ENCODE peak calls at places on chromosomes 16 and 17, in nine cellular contexts. G, Y, Q, P, W, E, B, K and O are unnamed samples.

GRCh38 chr17:77423589-77424451 is 283.1 kb downstream of the SEC14L1 start:
- DNase-seq in G (no peak), Y (peak; percentile 83), Q (no peak), P (no peak), W (no peak), E (peak; percentile 95), B (no peak), K (no peak), O (no peak)

GRCh38 chr17:37605813-37606505 is 3.3 kb downstream of the SYNRG start:
- DNase-seq in G (no peak), Y (no peak), Q (no peak), P (no peak), W (no peak), E (no peak), B (peak; percentile 7), K (peak; percentile 62), O (no peak)

GRCh38 chr16:68382296-68382718 is 66.0 kb downstream of the SMPD3 start:
- DNase-seq in G (no peak), Y (no peak), Q (peak; percentile 47), P (peak; percentile 68), W (no peak), E (no peak), B (no peak), K (peak; percentile 58), O (no peak)

GRCh38 chr17:61414141-61414935 is 14.7 kb downstream of the TBX2 start:
- DNase-seq in G (no peak), Y (peak; percentile 52), Q (no peak), P (no peak), W (no peak), E (no peak), B (no peak), K (no peak), O (no peak)

GRCh38 chr17:50060951-50061712 is 5.2 kb downstream of the ITGA3 start:
- DNase-seq in G (no peak), Y (no peak), Q (no peak), P (no peak), W (no peak), E (peak; percentile 92), B (no peak), K (no peak), O (no peak)

GRCh38 chr17:27741361-27741861 is 58.9 kb downstream of the NOS2 start:
- DNase-seq in G (no peak), Y (no peak), Q (no peak), P (no peak), W (no peak), E (no peak), B (no peak), K (no peak), O (no peak)

GRCh38 chr16:8727084-8727590 is 52.7 kb downstream of the ABAT start:
- DNase-seq in G (no peak), Y (no peak), Q (no peak), P (no peak), W (no peak), E (no peak), B (no peak), K (no peak), O (no peak)

GRCh38 chr17:5282639-5283217 is 644 bp downstream of the RABEP1 start:
- DNase-seq in G (no peak), Y (no peak), Q (no peak), P (peak; percentile 12), W (no peak), E (no peak), B (peak; percentile 23), K (no peak), O (no peak)

GRCh38 chr16:58460219-58460610 is 39.7 kb upstream of the NDRG4 start:
- DNase-seq in G (no peak), Y (no peak), Q (no peak), P (no peak), W (no peak), E (no peak), B (no peak), K (no peak), O (no peak)

GRCh38 chr17:68437979-68438877 is 19.1 kb downstream of the WIPI1 start:
- DNase-seq in G (no peak), Y (no peak), Q (no peak), P (peak; percentile 35), W (no peak), E (no peak), B (no peak), K (peak; percentile 89), O (no peak)

GRCh38 chr17:82642022-82642421 is 6.2 kb downstream of the WDR45B start:
- DNase-seq in G (no peak), Y (no peak), Q (no peak), P (no peak), W (no peak), E (no peak), B (no peak), K (no peak), O (no peak)
- TF ChIP-seq CTCF in G (no peak), Y (no peak), Q (no peak), P (no peak), W (no peak), E (no peak), B (no peak), K (no peak), O (no peak)

GRCh38 chr17:75262112-75262606 is 480 bp downstream of the MRPS7 start:
- DNase-seq in G (no peak), Y (no peak), Q (no peak), P (peak; percentile 59), W (no peak), E (peak; percentile 47), B (no peak), K (no peak), O (no peak)

GRCh38 chr17:75261336-75262111 is at the start of the genes GGA3 and MRPS7:
- DNase-seq in G (peak; percentile 97), Y (peak; percentile 95), Q (peak; percentile 95), P (peak; percentile 98), W (peak; percentile 93), E (peak; percentile 98), B (peak; percentile 92), K (peak; percentile 96), O (peak; percentile 87)

GRCh38 chr17:75265614-75266314 is 4.1 kb downstream of the MRPS7 start:
- DNase-seq in G (no peak), Y (no peak), Q (no peak), P (no peak), W (no peak), E (peak; percentile 32), B (no peak), K (no peak), O (no peak)

GRCh38 chr17:75260679-75261335 is 599 bp downstream of the GGA3 start:
- DNase-seq in G (no peak), Y (no peak), Q (no peak), P (peak; percentile 56), W (no peak), E (no peak), B (peak; percentile 29), K (peak; percentile 67), O (no peak)

GRCh38 chr17:75263051-75263450 is 1.4 kb downstream of the MRPS7 start:
- DNase-seq in G (no peak), Y (no peak), Q (no peak), P (peak; percentile 37), W (no peak), E (peak; percentile 7), B (no peak), K (no peak), O (no peak)
- TF ChIP-seq CTCF in G (no peak), Y (no peak), Q (no peak), P (peak; percentile 21), W (no peak), E (no peak), B (no peak), K (peak; percentile 2), O (no peak)

DNA sequence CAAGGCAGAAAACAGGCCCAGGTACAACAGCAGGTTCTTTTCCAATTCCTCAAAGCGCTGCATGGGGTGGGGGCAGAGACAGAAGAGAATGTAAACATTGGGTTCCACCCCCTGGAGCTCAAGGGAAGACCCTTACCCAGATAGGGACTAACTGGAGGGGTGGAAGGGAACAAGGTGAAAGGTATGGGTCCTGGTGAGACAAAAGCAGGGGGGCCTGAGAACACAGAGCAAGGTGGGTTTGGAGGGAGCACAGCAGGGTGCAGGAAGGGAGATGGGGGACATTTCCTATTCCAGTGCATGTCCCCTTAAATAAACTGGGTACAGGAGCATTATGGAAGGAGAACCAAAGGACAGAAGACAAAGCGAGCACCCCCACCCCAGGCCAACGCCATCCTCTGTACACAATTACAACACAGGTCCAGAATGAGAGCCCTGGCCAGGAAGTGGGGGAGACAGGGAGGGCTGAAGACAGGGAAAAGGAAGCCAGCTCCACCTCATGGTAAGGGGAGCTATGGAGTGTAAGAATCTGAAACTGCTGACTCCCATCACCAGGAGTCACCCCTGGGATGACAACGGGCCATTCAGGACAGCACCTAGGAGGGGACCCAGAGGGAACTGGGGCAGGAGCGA is 2.1 kb upstream of the CD2BP2 start:
- DNase-seq in G (no peak), Y (no peak), Q (no peak), P (no peak), W (no peak), E (peak; percentile 18), B (no peak), K (no peak), O (no peak)
- TF ChIP-seq CTCF in G (no peak), Y (no peak), Q (no peak), P (no peak), W (no peak), E (no peak), B (no peak), K (no peak), O (no peak)

GRCh38 chr17:78905111-78905510 is 2.1 kb upstream of the CEP295NL start:
- DNase-seq in G (no peak), Y (no peak), Q (no peak), P (no peak), W (no peak), E (no peak), B (no peak), K (no peak), O (no peak)

GRCh38 chr17:78900816-78901215 is 2.2 kb downstream of the CEP295NL start:
- DNase-seq in G (no peak), Y (no peak), Q (no peak), P (no peak), W (no peak), E (peak; percentile 42), B (no peak), K (no peak), O (no peak)

GRCh38 chr17:78903101-78903779 is at the start of gene CEP295NL:
- DNase-seq in G (peak; percentile 81), Y (no peak), Q (peak; percentile 66), P (peak; percentile 59), W (no peak), E (peak; percentile 48), B (no peak), K (peak; percentile 37), O (no peak)

GRCh38 chr17:78901806-78902205 is 1.2 kb downstream of the CEP295NL start:
- DNase-seq in G (no peak), Y (no peak), Q (no peak), P (no peak), W (no peak), E (no peak), B (no peak), K (no peak), O (no peak)

GRCh38 chr17:78904371-78904770 is 1.4 kb upstream of the CEP295NL start:
- DNase-seq in G (no peak), Y (no peak), Q (no peak), P (no peak), W (no peak), E (no peak), B (no peak), K (no peak), O (no peak)
- TF ChIP-seq CTCF in G (no peak), Y (no peak), Q (no peak), P (no peak), W (no peak), E (no peak), B (no peak), K (no peak), O (no peak)